ENCODE peak calls at places on chromosomes 4 and X, in seven cellular contexts. Y is A549; L is stomach; T is pancreas; F is effector memory CD4-positive, alpha-beta T cell; K is left lung; G is cardiac muscle cell. P is an unnamed sample. For H3K4me1, the result is how much of the 10 kb centered on the place peaks cover.

GRCh38 chrX:149495573-149496071 is 9.5 kb downstream of the IDS start:
- DNase-seq in Y (peak), L (no peak), T (no peak), F (no peak), K (peak), G (no peak), P (no peak)

GRCh38 chr4:13654158-13654797 is 26.8 kb upstream of the BOD1L1 start:
- DNase-seq in Y (peak), L (peak), T (peak), F (peak), K (peak), G (peak), P (peak)

GRCh38 chr4:33111106-33111505 is 2390.9 kb downstream of the PCDH7 start:
- DNase-seq in Y (no peak), L (no peak), T (no peak), F (no peak), K (no peak), G (no peak), P (no peak)

GRCh38 chr4:36737691-36738090 is 456.3 kb downstream of the DTHD1 start:
- DNase-seq in Y (no peak), L (no peak), T (no peak), F (no peak), K (no peak), G (no peak), P (no peak)

GRCh38 chr4:41957634-41958033 is 22.4 kb downstream of the TMEM33 start:
- DNase-seq in Y (peak), L (no peak), T (no peak), F (no peak), K (no peak), G (peak), P (no peak)

GRCh38 chr4:163534056-163534455 is 39.6 kb downstream of the TMA16 start:
- DNase-seq in Y (no peak), L (no peak), T (no peak), F (no peak), K (no peak), G (no peak), P (no peak)

GRCh38 chr4:146852365-146852764 is 93.3 kb downstream of the TTC29 start:
- DNase-seq in Y (no peak), L (no peak), T (no peak), F (no peak), K (no peak), G (no peak), P (no peak)

GRCh38 chr4:121950212-121950679 is 1.6 kb downstream of the TRPC3 start:
- DNase-seq in Y (peak), L (peak), T (peak), F (peak), K (peak), G (peak), P (peak)

GRCh38 chrX:151988706-151989299 is 14.3 kb upstream of the GABRE start:
- DNase-seq in Y (no peak), L (no peak), T (no peak), F (no peak), K (no peak), G (no peak), P (no peak)

GRCh38 chrX:136260801-136261200 is 9.6 kb upstream of the MAP7D3 start:
- DNase-seq in Y (no peak), L (no peak), T (no peak), F (no peak), K (no peak), G (no peak), P (no peak)

GRCh38 chr4:48105230-48105629 is 28.8 kb downstream of the TXK start:
- DNase-seq in Y (no peak), L (no peak), T (no peak), F (no peak), K (no peak), G (no peak), P (no peak)

GRCh38 chr4:100042235-100042634 is 92.2 kb upstream of the H2AZ1 start:
- DNase-seq in Y (no peak), L (no peak), T (no peak), F (no peak), K (no peak), G (no peak), P (no peak)

GRCh38 chrX:154325541-154325940 is 29.9 kb downstream of the TKTL1 start:
- DNase-seq in Y (no peak), L (no peak), T (no peak), F (no peak), K (no peak), G (no peak), P (no peak)

GRCh38 chrX:3076416-3076991 is 35.2 kb downstream of the ARSF start:
- DNase-seq in Y (no peak), L (no peak), T (no peak), F (no peak), K (no peak), G (no peak), P (no peak)

GRCh38 chr4:10655968-10656367 is 28.6 kb downstream of the CLNK start:
- DNase-seq in Y (no peak), L (no peak), T (no peak), F (no peak), K (no peak), G (no peak), P (no peak)

GRCh38 chr4:184282251-184282713 is 64.6 kb upstream of the ENPP6 start:
- DNase-seq in Y (no peak), L (peak), T (no peak), F (no peak), K (no peak), G (no peak), P (peak)

GRCh38 chr4:184282895-184283654 is 65.4 kb upstream of the ENPP6 start:
- DNase-seq in Y (no peak), L (no peak), T (no peak), F (no peak), K (no peak), G (no peak), P (no peak)

GRCh38 chr4:184283659-184284335 is 66.1 kb upstream of the ENPP6 start:
- DNase-seq in Y (no peak), L (no peak), T (no peak), F (no peak), K (no peak), G (no peak), P (no peak)

GRCh38 chr4:184284742-184285141 is 67.1 kb upstream of the ENPP6 start:
- DNase-seq in Y (no peak), L (no peak), T (no peak), F (no peak), K (no peak), G (no peak), P (no peak)

GRCh38 chr4:184284336-184284690 is 66.6 kb upstream of the ENPP6 start:
- DNase-seq in Y (no peak), L (no peak), T (no peak), F (no peak), K (no peak), G (no peak), P (no peak)
- H3K4me1 ChIP-seq in Y (under half), L (under half), T (under half), F (under half), K (under half), G (under half), P (under half)

GRCh38 chr4:182492456-182492855 is 249.3 kb downstream of the TENM3 start:
- DNase-seq in Y (no peak), L (no peak), T (no peak), F (no peak), K (no peak), G (no peak), P (no peak)

GRCh38 chr4:182493377-182493776 is 250.2 kb downstream of the TENM3 start:
- DNase-seq in Y (no peak), L (no peak), T (no peak), F (no peak), K (no peak), G (no peak), P (no peak)

GRCh38 chr4:182486895-182487294 is 243.7 kb downstream of the TENM3 start:
- DNase-seq in Y (no peak), L (no peak), T (no peak), F (no peak), K (no peak), G (no peak), P (no peak)

GRCh38 chr4:182489607-182490006 is 246.4 kb downstream of the TENM3 start:
- DNase-seq in Y (no peak), L (no peak), T (no peak), F (no peak), K (no peak), G (no peak), P (no peak)

GRCh38 chr4:182488886-182489285 is 245.7 kb downstream of the TENM3 start:
- DNase-seq in Y (no peak), L (no peak), T (no peak), F (no peak), K (no peak), G (no peak), P (no peak)
- H3K27ac ChIP-seq in Y (no peak), L (no peak), T (no peak), F (no peak), K (no peak), G (no peak), P (no peak)

DNA sequence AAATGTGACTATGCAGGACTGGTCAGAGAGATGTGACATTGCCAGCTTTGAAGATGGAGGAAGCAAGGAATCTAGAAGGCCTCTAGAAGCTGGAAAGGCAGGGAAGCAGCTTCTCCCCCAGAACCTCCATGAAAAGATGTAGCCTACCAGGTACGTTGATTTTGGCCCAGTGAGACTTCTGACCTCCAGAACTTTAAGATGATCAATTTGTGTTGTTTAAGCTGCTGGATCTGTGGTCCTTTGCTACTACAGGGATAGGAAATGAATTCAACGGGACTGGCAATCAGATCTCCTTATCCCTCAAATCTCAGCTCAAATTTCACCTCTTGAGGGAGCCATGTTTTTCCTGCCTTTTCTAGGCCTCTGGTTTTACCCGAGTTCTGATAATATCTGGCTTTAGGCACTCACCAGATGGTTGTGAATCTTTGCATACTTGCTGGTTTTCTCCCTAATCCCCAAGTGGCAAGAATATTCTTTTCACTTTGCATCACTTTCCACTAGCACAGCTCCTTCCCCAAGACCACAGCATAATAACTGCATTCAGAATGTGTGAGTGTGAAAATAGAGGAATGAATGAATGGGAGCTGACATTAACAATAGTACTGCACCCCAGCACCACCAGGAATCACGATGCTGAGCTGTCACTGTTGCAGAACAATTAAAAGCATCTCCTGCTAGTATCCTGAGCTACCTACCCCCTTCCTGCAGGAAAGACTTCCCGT is 25.5 kb upstream of the TMSB4X start:
- DNase-seq in Y (no peak), L (no peak), T (no peak), F (no peak), K (no peak), G (no peak), P (no peak)
- H3K4me1 ChIP-seq in Y (under half), L (under half), T (under half), F (under half), K (under half), G (under half), P (under half)

GRCh38 chr4:156954598-156954997 is 17.0 kb downstream of the PDGFC start:
- DNase-seq in Y (no peak), L (no peak), T (no peak), F (no peak), K (no peak), G (no peak), P (no peak)
- H3K27ac ChIP-seq in Y (no peak), L (peak), T (no peak), F (no peak), K (no peak), G (no peak), P (no peak)

GRCh38 chrX:6225307-6226052 is 3.2 kb downstream of the NLGN4X start:
- DNase-seq in Y (no peak), L (no peak), T (no peak), F (no peak), K (no peak), G (peak), P (no peak)
- H3K4me1 ChIP-seq in Y (under half), L (under half), T (under half), F (under half), K (under half), G (under half), P (under half)

GRCh38 chr4:73844352-73844751 is 7.9 kb downstream of the CXCL6 start:
- DNase-seq in Y (no peak), L (no peak), T (no peak), F (no peak), K (no peak), G (no peak), P (no peak)

GRCh38 chr4:73847507-73848182 is 5.5 kb upstream of the PF4V1 start:
- DNase-seq in Y (no peak), L (no peak), T (no peak), F (no peak), K (no peak), G (no peak), P (no peak)

GRCh38 chr4:73843369-73843768 is 6.9 kb downstream of the CXCL6 start:
- DNase-seq in Y (no peak), L (no peak), T (no peak), F (no peak), K (no peak), G (no peak), P (no peak)

GRCh38 chr4:73842696-73843095 is 6.2 kb downstream of the CXCL6 start:
- DNase-seq in Y (no peak), L (no peak), T (no peak), F (no peak), K (no peak), G (no peak), P (no peak)

DNA sequence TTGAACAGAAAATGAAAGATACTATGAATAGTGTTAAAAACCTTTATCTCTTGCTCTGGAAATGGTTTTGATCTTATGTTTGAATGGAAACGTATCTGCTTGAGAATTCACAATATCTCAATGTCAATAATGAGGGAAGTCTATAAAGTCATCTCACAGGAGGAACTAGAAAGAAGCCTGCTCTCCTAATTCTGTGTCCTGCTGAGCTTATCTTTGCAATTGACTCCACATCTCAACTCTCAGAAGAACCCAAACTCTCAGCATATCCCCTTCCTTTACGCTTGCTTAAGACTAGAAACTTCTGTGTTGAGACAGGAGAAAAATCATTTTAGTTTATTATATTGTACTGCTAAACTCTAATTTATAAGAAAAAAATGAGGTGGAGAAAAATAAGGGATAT is 8.3 kb upstream of the PF4V1 start:
- DNase-seq in Y (no peak), L (no peak), T (no peak), F (no peak), K (no peak), G (no peak), P (no peak)
- H3K27ac ChIP-seq in Y (peak), L (no peak), T (no peak), F (no peak), K (no peak), G (no peak), P (no peak)

P was measured in Peyer's patch.